ENCODE peak calls at places on chromosomes 16 and 17, in four cellular contexts. R is tibial artery, L is BE2C, O is cardiac muscle cell. F is an unnamed sample.
A peak's percentile ranks its signal among the peaks of the same experiment; 100 is the strongest.

GRCh38 chr17:74362811-74363498 is 1.3 kb upstream of the BTBD17 start:
- DNase-seq in R (no peak), O (no peak), L (no peak), F (no peak)

GRCh38 chr16:782263-782662 is 5.9 kb downstream of the RPUSD1 start:
- DNase-seq in R (no peak), O (no peak), L (no peak), F (no peak)

GRCh38 chr16:12089492-12090161 is 113.1 kb downstream of the SNX29 start:
- DNase-seq in O (peak; percentile 74), L (no peak), R (peak; percentile 33), F (no peak)

GRCh38 chr17:81365601-81366585 is 29.4 kb upstream of the BAHCC1 start:
- DNase-seq in O (peak; percentile 86), L (no peak), R (peak; percentile 49), F (no peak)

GRCh38 chr17:56936697-56937322 is 23.0 kb upstream of the TRIM25 start:
- DNase-seq in O (no peak), R (no peak), L (no peak), F (no peak)

GRCh38 chr17:77734371-77735050 is 224.0 kb upstream of the TNRC6C start:
- DNase-seq in L (peak; percentile 98), R (peak; percentile 94), O (peak; percentile 90), F (no peak)

GRCh38 chr17:39665642-39666221 is 583 bp downstream of the TCAP start:
- DNase-seq in O (no peak), R (no peak), L (peak; percentile 46), F (no peak)

GRCh38 chr16:87350681-87351319 is 32.8 kb downstream of the FBXO31 start:
- DNase-seq in L (peak; percentile 67), R (no peak), O (peak; percentile 19), F (no peak)

GRCh38 chr17:39617446-39618251 is 9.1 kb upstream of the PPP1R1B start:
- DNase-seq in O (peak; percentile 74), R (peak; percentile 51), L (peak; percentile 82), F (peak; percentile 55)

GRCh38 chr17:17196776-17197175 is 9.4 kb downstream of the PLD6 start:
- DNase-seq in L (no peak), O (no peak), R (no peak), F (no peak)

GRCh38 chr17:48749621-48750553 is 21.3 kb upstream of the HOXB13 start:
- DNase-seq in R (no peak), L (no peak), O (no peak), F (no peak)

GRCh38 chr17:46163316-46163715 is 29.9 kb downstream of the KANSL1 start:
- DNase-seq in L (no peak), O (no peak), R (no peak), F (no peak)

GRCh38 chr16:67977469-67978227 is 2.7 kb downstream of the DPEP3 start:
- DNase-seq in O (no peak), R (no peak), L (no peak), F (no peak)

GRCh38 chr16:67976205-67976604 is 4.1 kb downstream of the DPEP3 start:
- DNase-seq in O (no peak), R (no peak), L (no peak), F (no peak)

GRCh38 chr16:67977005-67977404 is 3.3 kb downstream of the DPEP3 start:
- DNase-seq in R (no peak), L (no peak), O (no peak), F (no peak)

GRCh38 chr16:67982011-67982696 is 1.9 kb upstream of the DPEP3 start:
- DNase-seq in O (no peak), L (no peak), R (no peak), F (no peak)

DNA sequence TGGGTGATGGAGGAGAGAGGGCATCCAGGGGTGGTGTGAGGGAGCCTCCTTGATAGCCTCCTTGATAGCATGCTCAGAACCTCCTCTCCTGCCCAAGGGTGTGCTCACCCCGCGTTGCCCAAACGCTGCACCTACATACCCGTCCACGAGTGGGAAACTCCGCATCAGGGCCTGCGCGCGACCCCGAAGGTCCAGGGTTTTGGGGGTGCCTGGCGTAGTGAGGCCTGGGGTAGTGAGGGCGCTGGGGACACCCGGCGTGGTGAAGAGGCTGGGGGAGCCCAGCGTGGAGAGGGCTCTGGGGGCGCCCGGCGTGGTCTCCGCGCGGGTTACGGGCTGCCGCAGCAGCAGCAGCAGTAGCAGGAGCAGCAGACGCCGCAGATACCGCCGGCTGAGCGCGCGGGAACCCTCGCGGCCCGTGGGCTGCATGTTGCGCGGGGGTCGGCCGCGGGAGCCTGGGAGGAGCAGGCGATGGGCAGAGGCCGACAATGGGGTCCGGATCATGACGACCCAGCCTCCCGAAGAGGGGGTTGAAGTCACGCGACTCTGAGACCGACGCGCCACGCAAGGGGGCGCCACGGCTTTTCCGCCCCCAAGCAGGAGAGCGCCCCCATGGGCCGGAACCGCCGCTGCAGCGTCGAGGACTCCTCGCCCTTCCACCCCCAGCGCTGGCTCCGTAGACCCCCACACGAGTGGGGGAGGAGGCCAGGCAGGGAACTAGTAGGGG is at the start of gene DPEP3:
- DNase-seq in L (no peak), O (peak; percentile 5), R (no peak), F (peak; percentile 41)
- TF ChIP-seq CTCF in L (no peak), O (peak; percentile 45), R (no peak), F (peak; percentile 67)

GRCh38 chr17:37772982-37773381 is 28.1 kb upstream of the HNF1B start:
- DNase-seq in L (no peak), O (no peak), R (no peak), F (no peak)

GRCh38 chr17:37770631-37771518 is 26.0 kb upstream of the HNF1B start:
- DNase-seq in O (peak; percentile 69), R (no peak), L (peak; percentile 70), F (no peak)

GRCh38 chr17:37768438-37768837 is 23.6 kb upstream of the HNF1B start:
- DNase-seq in L (no peak), O (no peak), R (no peak), F (no peak)

GRCh38 chr17:37766951-37767350 is 22.1 kb upstream of the HNF1B start:
- DNase-seq in O (no peak), R (no peak), L (no peak), F (no peak)

DNA sequence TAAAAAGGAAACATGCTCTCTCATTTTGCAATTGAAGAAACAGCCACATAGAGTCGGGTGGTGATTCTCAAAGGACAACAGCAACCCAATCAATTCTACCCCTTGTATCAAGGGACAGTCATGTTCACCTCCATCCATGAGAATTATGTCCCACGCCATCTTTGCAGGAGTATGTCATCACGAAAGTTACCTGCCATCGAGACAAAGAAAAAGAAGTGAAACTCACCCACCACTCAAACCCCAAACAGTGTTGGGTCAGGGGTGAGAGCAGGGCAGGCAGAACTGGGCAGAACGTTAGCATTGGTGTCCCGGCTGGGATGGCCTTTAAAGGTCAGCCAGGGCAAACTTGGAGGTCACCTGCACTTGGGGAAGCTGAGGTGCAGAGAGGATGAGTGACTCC is 24.2 kb upstream of the HNF1B start:
- DNase-seq in L (no peak), R (no peak), O (no peak), F (peak; percentile 35)
- H3K27me3 ChIP-seq in L (peaks cover 30% of the 10 kb centered on the region), R (no peaks in the 10 kb centered on the region), O (no peaks in the 10 kb centered on the region), F (no peaks in the 10 kb centered on the region)

GRCh38 chr16:13921328-13921727 is 1.4 kb downstream of the ERCC4 start:
- DNase-seq in L (no peak), R (no peak), O (no peak), F (no peak)

GRCh38 chr16:13915033-13915635 is 4.8 kb upstream of the ERCC4 start:
- DNase-seq in L (no peak), R (no peak), O (no peak), F (no peak)

GRCh38 chr16:13919683-13920509 is at the start of gene ERCC4:
- DNase-seq in O (peak; percentile 100), L (peak; percentile 99), R (peak; percentile 100), F (peak; percentile 96)

GRCh38 chr16:13920510-13920818 is 510 bp downstream of the ERCC4 start:
- DNase-seq in R (no peak), L (no peak), O (no peak), F (no peak)

GRCh38 chr16:13919330-13919682 is 648 bp upstream of the ERCC4 start:
- DNase-seq in L (no peak), R (no peak), O (peak; percentile 69), F (no peak)
- H3K4me3 ChIP-seq in L (peak overlapping the region; percentile 79), R (peak overlapping the region; percentile 96), O (peak overlapping the region; percentile 13), F (no peak overlapping the region)

DNA sequence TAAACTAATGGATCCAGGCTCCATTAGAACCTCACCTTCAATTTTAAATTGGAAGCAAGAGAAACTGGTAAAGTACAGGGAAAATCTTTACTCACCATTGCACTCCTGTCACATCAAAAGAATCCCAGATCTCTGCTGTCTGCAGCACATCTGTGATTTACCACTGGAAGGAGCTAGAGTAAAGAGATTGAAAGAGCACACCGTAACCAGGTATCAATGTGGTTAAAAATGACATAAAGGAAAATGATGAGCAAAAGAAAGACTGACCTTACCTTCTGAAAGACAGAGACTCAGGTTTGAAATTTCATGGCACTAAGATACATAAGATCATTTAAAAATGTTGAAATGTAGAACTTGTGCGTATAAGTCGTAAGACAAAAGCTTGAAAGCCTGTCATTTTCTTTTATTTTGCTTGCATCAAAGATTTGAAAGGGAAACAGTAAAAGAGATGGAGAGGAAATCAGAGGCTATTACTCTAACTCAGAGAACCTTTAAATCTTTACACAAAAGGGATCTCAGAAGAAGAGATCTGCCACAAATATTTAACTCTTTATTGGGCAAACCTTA is 678.2 kb upstream of the GOT2 start:
- DNase-seq in O (no peak), L (no peak), R (no peak), F (no peak)
- TF ChIP-seq CTCF in O (no peak), L (no peak), R (no peak), F (no peak)

DNA sequence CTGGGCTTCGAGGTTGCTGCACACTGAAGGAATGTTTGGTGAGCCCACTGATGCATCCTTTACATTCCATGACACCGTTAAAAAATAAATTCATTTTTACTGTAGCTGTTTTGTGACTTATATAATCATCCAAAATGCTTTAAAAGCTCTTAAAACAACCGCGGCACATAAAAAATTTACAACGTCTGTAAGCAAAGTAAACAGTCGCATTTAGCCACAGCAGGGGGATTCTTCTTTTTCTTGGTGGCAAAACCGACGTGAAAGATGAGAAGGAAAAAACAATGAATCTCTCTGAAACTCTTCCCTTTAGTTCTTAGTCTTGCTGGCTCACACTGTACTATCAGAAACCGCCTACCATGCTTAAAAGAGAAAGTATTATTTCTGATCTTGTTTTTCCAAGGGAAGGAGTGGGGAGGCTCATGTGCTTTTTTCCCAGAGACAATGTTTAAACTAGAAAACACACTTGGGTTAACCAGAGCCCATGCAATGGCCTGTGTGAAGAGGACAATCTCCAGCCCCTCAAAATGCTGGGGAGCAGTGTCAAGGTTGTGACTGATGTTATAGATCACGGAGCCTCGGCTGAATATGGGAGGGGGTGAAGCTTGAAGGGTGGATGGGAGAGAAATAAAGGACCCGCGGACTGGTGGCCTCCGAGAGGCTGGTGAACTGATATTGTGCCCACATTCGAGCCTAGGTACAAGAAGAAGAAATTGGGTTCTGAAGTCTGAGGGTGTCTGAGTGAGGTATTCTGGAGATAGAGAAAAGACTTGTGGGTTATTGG is 91.1 kb downstream of the IRF8 start:
- DNase-seq in R (no peak), L (no peak), O (no peak), F (no peak)
- H3K27me3 ChIP-seq in R (no peaks in the 10 kb centered on the region), L (peaks cover 89% of the 10 kb centered on the region), O (peaks cover 6% of the 10 kb centered on the region), F (no peaks in the 10 kb centered on the region)

GRCh38 chr17:32356378-32356743 is 6.4 kb downstream of the ZNF207 start:
- DNase-seq in R (no peak), O (no peak), L (no peak), F (no peak)
- H3K4me3 ChIP-seq in R (no peak overlapping the region), O (no peak overlapping the region), L (no peak overlapping the region), F (no peak overlapping the region)